ENCODE peak calls at places on chromosome 3, in ten cellular contexts. One of them, this sample, is unnamed.

GRCh38 chr3:54853573-54854404 is 74.1 kb downstream of the LRTM1 start:
- DNase-seq in stimulated activated CD4-positive, alpha-beta T cell treated with anti-CD3 and anti-CD28 coated beads, Interleukin-2, amount 100 ng/mL, for 48 hours: peak
- DNase-seq in fibroblast of villous mesenchyme: peak
- DNase-seq in ecto neural progenitor cell: peak
- DNase-seq in stimulated activated CD8-positive, alpha-beta memory T cell treated with anti-CD3 and anti-CD28 coated beads, Interleukin-7, amount 100 ng/mL, for 1 hour: no peak
- DNase-seq in GM12878: no peak
- DNase-seq in Jurkat, Clone E6-1: peak
- DNase-seq in hypothalamus: peak
- DNase-seq in WERI-Rb-1: peak
- DNase-seq in GM04504: no peak
- DNase-seq in this sample: peak

GRCh38 chr3:195159117-195159818 is 111.7 kb downstream of the XXYLT1 start:
- DNase-seq in stimulated activated CD4-positive, alpha-beta T cell treated with anti-CD3 and anti-CD28 coated beads, Interleukin-2, amount 100 ng/mL, for 48 hours: no peak
- DNase-seq in GM12878: no peak
- DNase-seq in ecto neural progenitor cell: no peak
- DNase-seq in GM04504: no peak
- DNase-seq in fibroblast of villous mesenchyme: no peak
- DNase-seq in stimulated activated CD8-positive, alpha-beta memory T cell treated with anti-CD3 and anti-CD28 coated beads, Interleukin-7, amount 100 ng/mL, for 1 hour: no peak
- DNase-seq in WERI-Rb-1: no peak
- DNase-seq in hypothalamus: no peak
- DNase-seq in Jurkat, Clone E6-1: no peak
- DNase-seq in this sample: no peak

GRCh38 chr3:37770938-37771918 is 90.5 kb upstream of the CTDSPL start:
- DNase-seq in stimulated activated CD8-positive, alpha-beta memory T cell treated with anti-CD3 and anti-CD28 coated beads, Interleukin-7, amount 100 ng/mL, for 1 hour: no peak
- DNase-seq in fibroblast of villous mesenchyme: no peak
- DNase-seq in GM12878: no peak
- DNase-seq in Jurkat, Clone E6-1: peak
- DNase-seq in ecto neural progenitor cell: no peak
- DNase-seq in WERI-Rb-1: no peak
- DNase-seq in hypothalamus: no peak
- DNase-seq in GM04504: no peak
- DNase-seq in stimulated activated CD4-positive, alpha-beta T cell treated with anti-CD3 and anti-CD28 coated beads, Interleukin-2, amount 100 ng/mL, for 48 hours: no peak
- DNase-seq in this sample: no peak

GRCh38 chr3:86869536-86869935 is 121.4 kb downstream of the VGLL3 start:
- DNase-seq in GM04504: no peak
- DNase-seq in stimulated activated CD4-positive, alpha-beta T cell treated with anti-CD3 and anti-CD28 coated beads, Interleukin-2, amount 100 ng/mL, for 48 hours: no peak
- DNase-seq in fibroblast of villous mesenchyme: no peak
- DNase-seq in ecto neural progenitor cell: no peak
- DNase-seq in hypothalamus: no peak
- DNase-seq in stimulated activated CD8-positive, alpha-beta memory T cell treated with anti-CD3 and anti-CD28 coated beads, Interleukin-7, amount 100 ng/mL, for 1 hour: no peak
- DNase-seq in Jurkat, Clone E6-1: no peak
- DNase-seq in WERI-Rb-1: no peak
- DNase-seq in GM12878: no peak
- DNase-seq in this sample: no peak

GRCh38 chr3:177468331-177468730 is 271.0 kb upstream of the TBL1XR1 start:
- DNase-seq in stimulated activated CD4-positive, alpha-beta T cell treated with anti-CD3 and anti-CD28 coated beads, Interleukin-2, amount 100 ng/mL, for 48 hours: no peak
- DNase-seq in GM12878: no peak
- DNase-seq in GM04504: peak
- DNase-seq in stimulated activated CD8-positive, alpha-beta memory T cell treated with anti-CD3 and anti-CD28 coated beads, Interleukin-7, amount 100 ng/mL, for 1 hour: no peak
- DNase-seq in hypothalamus: no peak
- DNase-seq in ecto neural progenitor cell: no peak
- DNase-seq in fibroblast of villous mesenchyme: peak
- DNase-seq in Jurkat, Clone E6-1: no peak
- DNase-seq in WERI-Rb-1: no peak
- DNase-seq in this sample: no peak

GRCh38 chr3:169022457-169022856 is 641.1 kb downstream of the MECOM start:
- DNase-seq in hypothalamus: no peak
- DNase-seq in WERI-Rb-1: no peak
- DNase-seq in ecto neural progenitor cell: no peak
- DNase-seq in GM04504: no peak
- DNase-seq in stimulated activated CD4-positive, alpha-beta T cell treated with anti-CD3 and anti-CD28 coated beads, Interleukin-2, amount 100 ng/mL, for 48 hours: no peak
- DNase-seq in Jurkat, Clone E6-1: no peak
- DNase-seq in fibroblast of villous mesenchyme: peak
- DNase-seq in stimulated activated CD8-positive, alpha-beta memory T cell treated with anti-CD3 and anti-CD28 coated beads, Interleukin-7, amount 100 ng/mL, for 1 hour: no peak
- DNase-seq in GM12878: no peak
- DNase-seq in this sample: no peak

GRCh38 chr3:65676592-65676991 is 362.1 kb downstream of the MAGI1 start:
- DNase-seq in WERI-Rb-1: no peak
- DNase-seq in stimulated activated CD4-positive, alpha-beta T cell treated with anti-CD3 and anti-CD28 coated beads, Interleukin-2, amount 100 ng/mL, for 48 hours: no peak
- DNase-seq in Jurkat, Clone E6-1: no peak
- DNase-seq in fibroblast of villous mesenchyme: no peak
- DNase-seq in stimulated activated CD8-positive, alpha-beta memory T cell treated with anti-CD3 and anti-CD28 coated beads, Interleukin-7, amount 100 ng/mL, for 1 hour: no peak
- DNase-seq in GM12878: no peak
- DNase-seq in hypothalamus: no peak
- DNase-seq in ecto neural progenitor cell: no peak
- DNase-seq in GM04504: no peak
- DNase-seq in this sample: no peak

GRCh38 chr3:31977736-31978135 is 3.3 kb downstream of the OSBPL10 start:
- DNase-seq in GM04504: no peak
- DNase-seq in hypothalamus: no peak
- DNase-seq in fibroblast of villous mesenchyme: no peak
- DNase-seq in GM12878: no peak
- DNase-seq in stimulated activated CD4-positive, alpha-beta T cell treated with anti-CD3 and anti-CD28 coated beads, Interleukin-2, amount 100 ng/mL, for 48 hours: no peak
- DNase-seq in stimulated activated CD8-positive, alpha-beta memory T cell treated with anti-CD3 and anti-CD28 coated beads, Interleukin-7, amount 100 ng/mL, for 1 hour: no peak
- DNase-seq in WERI-Rb-1: no peak
- DNase-seq in ecto neural progenitor cell: no peak
- DNase-seq in Jurkat, Clone E6-1: no peak
- DNase-seq in this sample: no peak

GRCh38 chr3:53833053-53833645 is 13.1 kb downstream of the CHDH start:
- DNase-seq in Jurkat, Clone E6-1: no peak
- DNase-seq in hypothalamus: no peak
- DNase-seq in stimulated activated CD8-positive, alpha-beta memory T cell treated with anti-CD3 and anti-CD28 coated beads, Interleukin-7, amount 100 ng/mL, for 1 hour: no peak
- DNase-seq in stimulated activated CD4-positive, alpha-beta T cell treated with anti-CD3 and anti-CD28 coated beads, Interleukin-2, amount 100 ng/mL, for 48 hours: no peak
- DNase-seq in WERI-Rb-1: no peak
- DNase-seq in fibroblast of villous mesenchyme: no peak
- DNase-seq in GM12878: no peak
- DNase-seq in ecto neural progenitor cell: no peak
- DNase-seq in GM04504: no peak
- DNase-seq in this sample: no peak

GRCh38 chr3:87359025-87359424 is 82.6 kb upstream of the POU1F1 start:
- DNase-seq in GM12878: no peak
- DNase-seq in fibroblast of villous mesenchyme: no peak
- DNase-seq in Jurkat, Clone E6-1: no peak
- DNase-seq in WERI-Rb-1: no peak
- DNase-seq in hypothalamus: no peak
- DNase-seq in ecto neural progenitor cell: no peak
- DNase-seq in GM04504: no peak
- DNase-seq in stimulated activated CD8-positive, alpha-beta memory T cell treated with anti-CD3 and anti-CD28 coated beads, Interleukin-7, amount 100 ng/mL, for 1 hour: no peak
- DNase-seq in stimulated activated CD4-positive, alpha-beta T cell treated with anti-CD3 and anti-CD28 coated beads, Interleukin-2, amount 100 ng/mL, for 48 hours: no peak
- DNase-seq in this sample: no peak

GRCh38 chr3:160540546-160540945 is 24.8 kb downstream of the KPNA4 start:
- DNase-seq in stimulated activated CD8-positive, alpha-beta memory T cell treated with anti-CD3 and anti-CD28 coated beads, Interleukin-7, amount 100 ng/mL, for 1 hour: no peak
- DNase-seq in GM12878: no peak
- DNase-seq in WERI-Rb-1: no peak
- DNase-seq in ecto neural progenitor cell: no peak
- DNase-seq in hypothalamus: no peak
- DNase-seq in GM04504: no peak
- DNase-seq in Jurkat, Clone E6-1: no peak
- DNase-seq in stimulated activated CD4-positive, alpha-beta T cell treated with anti-CD3 and anti-CD28 coated beads, Interleukin-2, amount 100 ng/mL, for 48 hours: no peak
- DNase-seq in fibroblast of villous mesenchyme: peak
- DNase-seq in this sample: no peak

GRCh38 chr3:58998476-58999117 is 51.2 kb downstream of the CFAP20DC start:
- DNase-seq in stimulated activated CD4-positive, alpha-beta T cell treated with anti-CD3 and anti-CD28 coated beads, Interleukin-2, amount 100 ng/mL, for 48 hours: peak
- DNase-seq in Jurkat, Clone E6-1: no peak
- DNase-seq in GM12878: no peak
- DNase-seq in fibroblast of villous mesenchyme: peak
- DNase-seq in hypothalamus: no peak
- DNase-seq in GM04504: peak
- DNase-seq in stimulated activated CD8-positive, alpha-beta memory T cell treated with anti-CD3 and anti-CD28 coated beads, Interleukin-7, amount 100 ng/mL, for 1 hour: no peak
- DNase-seq in ecto neural progenitor cell: no peak
- DNase-seq in WERI-Rb-1: peak
- DNase-seq in this sample: no peak

GRCh38 chr3:42600958-42601675 is 631 bp downstream of the NKTR start:
- DNase-seq in GM12878: no peak
- DNase-seq in ecto neural progenitor cell: no peak
- DNase-seq in WERI-Rb-1: no peak
- DNase-seq in fibroblast of villous mesenchyme: peak
- DNase-seq in Jurkat, Clone E6-1: peak
- DNase-seq in stimulated activated CD8-positive, alpha-beta memory T cell treated with anti-CD3 and anti-CD28 coated beads, Interleukin-7, amount 100 ng/mL, for 1 hour: no peak
- DNase-seq in GM04504: peak
- DNase-seq in hypothalamus: no peak
- DNase-seq in stimulated activated CD4-positive, alpha-beta T cell treated with anti-CD3 and anti-CD28 coated beads, Interleukin-2, amount 100 ng/mL, for 48 hours: peak
- DNase-seq in this sample: peak

GRCh38 chr3:6273878-6274277 is 587.0 kb upstream of the GRM7 start:
- DNase-seq in GM04504: no peak
- DNase-seq in ecto neural progenitor cell: no peak
- DNase-seq in WERI-Rb-1: no peak
- DNase-seq in stimulated activated CD8-positive, alpha-beta memory T cell treated with anti-CD3 and anti-CD28 coated beads, Interleukin-7, amount 100 ng/mL, for 1 hour: no peak
- DNase-seq in Jurkat, Clone E6-1: no peak
- DNase-seq in fibroblast of villous mesenchyme: no peak
- DNase-seq in stimulated activated CD4-positive, alpha-beta T cell treated with anti-CD3 and anti-CD28 coated beads, Interleukin-2, amount 100 ng/mL, for 48 hours: no peak
- DNase-seq in GM12878: no peak
- DNase-seq in hypothalamus: no peak
- DNase-seq in this sample: no peak

GRCh38 chr3:129317876-129318275 is 39.2 kb downstream of the HMCES start:
- DNase-seq in ecto neural progenitor cell: no peak
- DNase-seq in Jurkat, Clone E6-1: no peak
- DNase-seq in WERI-Rb-1: no peak
- DNase-seq in GM04504: no peak
- DNase-seq in GM12878: no peak
- DNase-seq in hypothalamus: no peak
- DNase-seq in stimulated activated CD8-positive, alpha-beta memory T cell treated with anti-CD3 and anti-CD28 coated beads, Interleukin-7, amount 100 ng/mL, for 1 hour: no peak
- DNase-seq in stimulated activated CD4-positive, alpha-beta T cell treated with anti-CD3 and anti-CD28 coated beads, Interleukin-2, amount 100 ng/mL, for 48 hours: no peak
- DNase-seq in fibroblast of villous mesenchyme: no peak
- DNase-seq in this sample: no peak

GRCh38 chr3:129352650-129353588 is 74.2 kb downstream of the HMCES start:
- DNase-seq in stimulated activated CD8-positive, alpha-beta memory T cell treated with anti-CD3 and anti-CD28 coated beads, Interleukin-7, amount 100 ng/mL, for 1 hour: no peak
- DNase-seq in GM04504: no peak
- DNase-seq in WERI-Rb-1: no peak
- DNase-seq in stimulated activated CD4-positive, alpha-beta T cell treated with anti-CD3 and anti-CD28 coated beads, Interleukin-2, amount 100 ng/mL, for 48 hours: no peak
- DNase-seq in fibroblast of villous mesenchyme: no peak
- DNase-seq in GM12878: no peak
- DNase-seq in hypothalamus: no peak
- DNase-seq in Jurkat, Clone E6-1: no peak
- DNase-seq in ecto neural progenitor cell: no peak
- DNase-seq in this sample: no peak

GRCh38 chr3:72892081-72892763 is 4.4 kb downstream of the GXYLT2 start:
- DNase-seq in hypothalamus: peak
- DNase-seq in GM12878: no peak
- DNase-seq in fibroblast of villous mesenchyme: peak
- DNase-seq in Jurkat, Clone E6-1: peak
- DNase-seq in stimulated activated CD8-positive, alpha-beta memory T cell treated with anti-CD3 and anti-CD28 coated beads, Interleukin-7, amount 100 ng/mL, for 1 hour: no peak
- DNase-seq in stimulated activated CD4-positive, alpha-beta T cell treated with anti-CD3 and anti-CD28 coated beads, Interleukin-2, amount 100 ng/mL, for 48 hours: no peak
- DNase-seq in WERI-Rb-1: no peak
- DNase-seq in GM04504: peak
- DNase-seq in ecto neural progenitor cell: no peak
- DNase-seq in this sample: peak

GRCh38 chr3:126147932-126148683 is 32.3 kb downstream of the ALDH1L1 start:
- DNase-seq in hypothalamus: no peak
- DNase-seq in fibroblast of villous mesenchyme: no peak
- DNase-seq in WERI-Rb-1: no peak
- DNase-seq in Jurkat, Clone E6-1: no peak
- DNase-seq in stimulated activated CD8-positive, alpha-beta memory T cell treated with anti-CD3 and anti-CD28 coated beads, Interleukin-7, amount 100 ng/mL, for 1 hour: no peak
- DNase-seq in stimulated activated CD4-positive, alpha-beta T cell treated with anti-CD3 and anti-CD28 coated beads, Interleukin-2, amount 100 ng/mL, for 48 hours: no peak
- DNase-seq in GM12878: no peak
- DNase-seq in ecto neural progenitor cell: no peak
- DNase-seq in GM04504: no peak
- DNase-seq in this sample: no peak

GRCh38 chr3:5047764-5048163 is 68.5 kb downstream of the BHLHE40 start:
- DNase-seq in fibroblast of villous mesenchyme: no peak
- DNase-seq in stimulated activated CD8-positive, alpha-beta memory T cell treated with anti-CD3 and anti-CD28 coated beads, Interleukin-7, amount 100 ng/mL, for 1 hour: no peak
- DNase-seq in WERI-Rb-1: peak
- DNase-seq in hypothalamus: no peak
- DNase-seq in GM12878: no peak
- DNase-seq in GM04504: no peak
- DNase-seq in Jurkat, Clone E6-1: no peak
- DNase-seq in stimulated activated CD4-positive, alpha-beta T cell treated with anti-CD3 and anti-CD28 coated beads, Interleukin-2, amount 100 ng/mL, for 48 hours: no peak
- DNase-seq in ecto neural progenitor cell: no peak
- DNase-seq in this sample: no peak

GRCh38 chr3:50358355-50358926 is 880 bp downstream of the TMEM115 start:
- DNase-seq in ecto neural progenitor cell: no peak
- DNase-seq in hypothalamus: no peak
- DNase-seq in GM12878: no peak
- DNase-seq in stimulated activated CD4-positive, alpha-beta T cell treated with anti-CD3 and anti-CD28 coated beads, Interleukin-2, amount 100 ng/mL, for 48 hours: no peak
- DNase-seq in fibroblast of villous mesenchyme: no peak
- DNase-seq in stimulated activated CD8-positive, alpha-beta memory T cell treated with anti-CD3 and anti-CD28 coated beads, Interleukin-7, amount 100 ng/mL, for 1 hour: no peak
- DNase-seq in WERI-Rb-1: no peak
- DNase-seq in GM04504: no peak
- DNase-seq in Jurkat, Clone E6-1: no peak
- DNase-seq in this sample: no peak

GRCh38 chr3:139283301-139283700 is 60.5 kb upstream of the MRPS22 start:
- DNase-seq in fibroblast of villous mesenchyme: no peak
- DNase-seq in ecto neural progenitor cell: no peak
- DNase-seq in stimulated activated CD8-positive, alpha-beta memory T cell treated with anti-CD3 and anti-CD28 coated beads, Interleukin-7, amount 100 ng/mL, for 1 hour: no peak
- DNase-seq in GM04504: no peak
- DNase-seq in WERI-Rb-1: no peak
- DNase-seq in stimulated activated CD4-positive, alpha-beta T cell treated with anti-CD3 and anti-CD28 coated beads, Interleukin-2, amount 100 ng/mL, for 48 hours: no peak
- DNase-seq in Jurkat, Clone E6-1: no peak
- DNase-seq in hypothalamus: no peak
- DNase-seq in GM12878: no peak
- DNase-seq in this sample: no peak

GRCh38 chr3:105351821-105352220 is 14.9 kb upstream of the ALCAM start:
- DNase-seq in stimulated activated CD8-positive, alpha-beta memory T cell treated with anti-CD3 and anti-CD28 coated beads, Interleukin-7, amount 100 ng/mL, for 1 hour: no peak
- DNase-seq in WERI-Rb-1: no peak
- DNase-seq in Jurkat, Clone E6-1: no peak
- DNase-seq in stimulated activated CD4-positive, alpha-beta T cell treated with anti-CD3 and anti-CD28 coated beads, Interleukin-2, amount 100 ng/mL, for 48 hours: no peak
- DNase-seq in GM12878: no peak
- DNase-seq in GM04504: no peak
- DNase-seq in ecto neural progenitor cell: no peak
- DNase-seq in hypothalamus: no peak
- DNase-seq in fibroblast of villous mesenchyme: no peak
- DNase-seq in this sample: no peak

GRCh38 chr3:190811775-190812480 is 50.6 kb downstream of the GMNC start:
- DNase-seq in WERI-Rb-1: peak
- DNase-seq in fibroblast of villous mesenchyme: peak
- DNase-seq in Jurkat, Clone E6-1: peak
- DNase-seq in stimulated activated CD4-positive, alpha-beta T cell treated with anti-CD3 and anti-CD28 coated beads, Interleukin-2, amount 100 ng/mL, for 48 hours: no peak
- DNase-seq in hypothalamus: no peak
- DNase-seq in GM12878: no peak
- DNase-seq in GM04504: peak
- DNase-seq in stimulated activated CD8-positive, alpha-beta memory T cell treated with anti-CD3 and anti-CD28 coated beads, Interleukin-7, amount 100 ng/mL, for 1 hour: no peak
- DNase-seq in ecto neural progenitor cell: peak
- DNase-seq in this sample: peak

GRCh38 chr3:182509312-182509711 is 284.0 kb upstream of the ATP11B start:
- DNase-seq in WERI-Rb-1: no peak
- DNase-seq in ecto neural progenitor cell: no peak
- DNase-seq in fibroblast of villous mesenchyme: no peak
- DNase-seq in GM12878: no peak
- DNase-seq in stimulated activated CD8-positive, alpha-beta memory T cell treated with anti-CD3 and anti-CD28 coated beads, Interleukin-7, amount 100 ng/mL, for 1 hour: no peak
- DNase-seq in stimulated activated CD4-positive, alpha-beta T cell treated with anti-CD3 and anti-CD28 coated beads, Interleukin-2, amount 100 ng/mL, for 48 hours: no peak
- DNase-seq in Jurkat, Clone E6-1: no peak
- DNase-seq in GM04504: no peak
- DNase-seq in hypothalamus: peak
- DNase-seq in this sample: peak

GRCh38 chr3:42264399-42265058 is 1.5 kb downstream of the CCK start:
- DNase-seq in Jurkat, Clone E6-1: no peak
- DNase-seq in hypothalamus: peak
- DNase-seq in stimulated activated CD8-positive, alpha-beta memory T cell treated with anti-CD3 and anti-CD28 coated beads, Interleukin-7, amount 100 ng/mL, for 1 hour: no peak
- DNase-seq in ecto neural progenitor cell: no peak
- DNase-seq in stimulated activated CD4-positive, alpha-beta T cell treated with anti-CD3 and anti-CD28 coated beads, Interleukin-2, amount 100 ng/mL, for 48 hours: peak
- DNase-seq in WERI-Rb-1: peak
- DNase-seq in GM12878: no peak
- DNase-seq in fibroblast of villous mesenchyme: no peak
- DNase-seq in GM04504: no peak
- DNase-seq in this sample: peak

GRCh38 chr3:62497156-62497555 is 123.8 kb upstream of the FEZF2 start:
- DNase-seq in hypothalamus: no peak
- DNase-seq in fibroblast of villous mesenchyme: no peak
- DNase-seq in GM12878: no peak
- DNase-seq in GM04504: no peak
- DNase-seq in ecto neural progenitor cell: no peak
- DNase-seq in WERI-Rb-1: no peak
- DNase-seq in Jurkat, Clone E6-1: no peak
- DNase-seq in stimulated activated CD4-positive, alpha-beta T cell treated with anti-CD3 and anti-CD28 coated beads, Interleukin-2, amount 100 ng/mL, for 48 hours: no peak
- DNase-seq in stimulated activated CD8-positive, alpha-beta memory T cell treated with anti-CD3 and anti-CD28 coated beads, Interleukin-7, amount 100 ng/mL, for 1 hour: no peak
- DNase-seq in this sample: no peak

GRCh38 chr3:12194209-12194608 is 35.5 kb upstream of the TIMP4 start:
- DNase-seq in hypothalamus: no peak
- DNase-seq in GM12878: peak
- DNase-seq in WERI-Rb-1: no peak
- DNase-seq in fibroblast of villous mesenchyme: peak
- DNase-seq in ecto neural progenitor cell: no peak
- DNase-seq in stimulated activated CD8-positive, alpha-beta memory T cell treated with anti-CD3 and anti-CD28 coated beads, Interleukin-7, amount 100 ng/mL, for 1 hour: no peak
- DNase-seq in stimulated activated CD4-positive, alpha-beta T cell treated with anti-CD3 and anti-CD28 coated beads, Interleukin-2, amount 100 ng/mL, for 48 hours: no peak
- DNase-seq in Jurkat, Clone E6-1: no peak
- DNase-seq in GM04504: peak
- DNase-seq in this sample: no peak

GRCh38 chr3:194446754-194447153 is 40.0 kb downstream of the ATP13A3 start:
- DNase-seq in fibroblast of villous mesenchyme: no peak
- DNase-seq in stimulated activated CD8-positive, alpha-beta memory T cell treated with anti-CD3 and anti-CD28 coated beads, Interleukin-7, amount 100 ng/mL, for 1 hour: no peak
- DNase-seq in hypothalamus: no peak
- DNase-seq in GM12878: no peak
- DNase-seq in WERI-Rb-1: no peak
- DNase-seq in GM04504: no peak
- DNase-seq in stimulated activated CD4-positive, alpha-beta T cell treated with anti-CD3 and anti-CD28 coated beads, Interleukin-2, amount 100 ng/mL, for 48 hours: no peak
- DNase-seq in ecto neural progenitor cell: no peak
- DNase-seq in Jurkat, Clone E6-1: no peak
- DNase-seq in this sample: no peak